ENCODE peak calls at places on chromosomes 7 and 10, in nine cellular contexts. F, S, B, G, A, P, J, N and I are unnamed samples.
A peak's percentile ranks its signal among the peaks of the same experiment; 100 is the strongest.

GRCh38 chr7:88927-89921 is 103.1 kb upstream of the FAM20C start:
- DNase-seq in F (peak; percentile 87), S (no peak), B (peak; percentile 51), G (peak; percentile 90), A (peak; percentile 97), P (no peak), J (peak; percentile 99), N (no peak), I (no peak)

GRCh38 chr10:285216-285967 is 150.1 kb downstream of the ZMYND11 start:
- DNase-seq in F (no peak), S (no peak), B (no peak), G (no peak), A (no peak), P (no peak), J (no peak), N (no peak), I (no peak)

GRCh38 chr7:15848362-15848761 is 161.9 kb upstream of the MEOX2 start:
- DNase-seq in F (no peak), S (no peak), B (no peak), G (no peak), A (peak; percentile 5), P (no peak), J (no peak), N (no peak), I (no peak)

GRCh38 chr10:124212702-124213101 is 119.3 kb upstream of the CHST15 start:
- DNase-seq in F (no peak), S (no peak), B (no peak), G (no peak), A (no peak), P (no peak), J (no peak), N (no peak), I (no peak)

GRCh38 chr10:79435271-79436065 is 10.0 kb downstream of the ZCCHC24 start:
- DNase-seq in F (no peak), S (no peak), B (no peak), G (no peak), A (peak; percentile 57), P (no peak), J (peak; percentile 34), N (no peak), I (no peak)

GRCh38 chr10:62617702-62618451 is 186.6 kb upstream of the ADO start:
- DNase-seq in F (no peak), S (no peak), B (no peak), G (no peak), A (no peak), P (no peak), J (peak; percentile 90), N (no peak), I (no peak)

GRCh38 chr7:129793506-129794310 is 159.1 kb downstream of the UBE2H start:
- DNase-seq in F (no peak), S (no peak), B (no peak), G (no peak), A (no peak), P (no peak), J (no peak), N (no peak), I (no peak)

GRCh38 chr7:74449809-74450397 is 3.8 kb upstream of the GTF2IRD1 start:
- DNase-seq in F (peak; percentile 68), S (peak; percentile 51), B (peak; percentile 68), G (peak; percentile 55), A (peak; percentile 63), P (peak; percentile 54), J (peak; percentile 77), N (peak; percentile 66), I (peak; percentile 54)

GRCh38 chr7:144720139-144720538 is 115.7 kb downstream of the TPK1 start:
- DNase-seq in F (no peak), S (no peak), B (no peak), G (no peak), A (peak; percentile 6), P (no peak), J (no peak), N (no peak), I (no peak)

GRCh38 chr10:12503311-12503710 is 154.0 kb downstream of the CAMK1D start:
- DNase-seq in F (no peak), S (no peak), B (peak; percentile 23), G (no peak), A (no peak), P (no peak), J (no peak), N (no peak), I (no peak)

GRCh38 chr7:157276731-157277562 is 59.9 kb upstream of the DNAJB6 start:
- DNase-seq in F (peak; percentile 43), S (no peak), B (no peak), G (peak; percentile 72), A (peak; percentile 68), P (peak; percentile 89), J (peak; percentile 39), N (no peak), I (no peak)